ENCODE peak calls at places on chromosomes 3 and 15, in seven cellular contexts. Y, E, V, F, W, G and B are unnamed samples.

GRCh38 chr15:36951747-36952247 is 148.6 kb downstream of the MEIS2 start:
- DNase-seq in Y (no peak), E (peak; percentile 9), V (no peak), F (peak; percentile 84), W (no peak), G (peak; percentile 77), B (no peak)

GRCh38 chr3:36653095-36653494 is 111.3 kb downstream of the DCLK3 start:
- DNase-seq in Y (no peak), E (no peak), V (no peak), F (peak; percentile 57), W (no peak), G (peak; percentile 51), B (no peak)

GRCh38 chr15:99143655-99144610 is 39.1 kb downstream of the SYNM start:
- DNase-seq in Y (peak; percentile 18), E (no peak), V (no peak), F (peak; percentile 31), W (peak; percentile 17), G (peak; percentile 81), B (no peak)

GRCh38 chr3:133895208-133896001 is at the start of gene RAB6B:
- DNase-seq in Y (peak; percentile 64), E (peak; percentile 61), V (no peak), F (peak; percentile 20), W (peak; percentile 56), G (peak; percentile 42), B (peak; percentile 43)

GRCh38 chr3:52752045-52752660 is 18.6 kb downstream of the NEK4 start:
- DNase-seq in Y (no peak), E (no peak), V (no peak), F (peak; percentile 54), W (no peak), G (peak; percentile 41), B (no peak)

GRCh38 chr3:172592898-172593669 is 69.9 kb upstream of the TNFSF10 start:
- DNase-seq in Y (no peak), E (no peak), V (no peak), F (no peak), W (peak; percentile 2), G (no peak), B (peak; percentile 23)

GRCh38 chr3:4751057-4752051 is 227.9 kb upstream of the BHLHE40 start:
- DNase-seq in Y (no peak), E (no peak), V (no peak), F (peak; percentile 87), W (peak; percentile 17), G (peak; percentile 74), B (peak; percentile 41)

GRCh38 chr3:187740446-187741399 is 4.5 kb downstream of the BCL6 start:
- DNase-seq in Y (peak; percentile 75), E (peak; percentile 59), V (no peak), F (peak; percentile 72), W (peak; percentile 65), G (peak; percentile 77), B (peak; percentile 69)

GRCh38 chr15:91491131-91491950 is 362.2 kb upstream of the SLCO3A1 start:
- DNase-seq in Y (no peak), E (no peak), V (no peak), F (peak; percentile 54), W (peak; percentile 32), G (no peak), B (no peak)
- H2BK120ac ChIP-seq in Y (no peak overlapping the region), E (no peak overlapping the region), V (no peak overlapping the region), F (peak overlapping the region; percentile 62), W (no peak overlapping the region), G (no peak overlapping the region), B (no peak overlapping the region)

DNA sequence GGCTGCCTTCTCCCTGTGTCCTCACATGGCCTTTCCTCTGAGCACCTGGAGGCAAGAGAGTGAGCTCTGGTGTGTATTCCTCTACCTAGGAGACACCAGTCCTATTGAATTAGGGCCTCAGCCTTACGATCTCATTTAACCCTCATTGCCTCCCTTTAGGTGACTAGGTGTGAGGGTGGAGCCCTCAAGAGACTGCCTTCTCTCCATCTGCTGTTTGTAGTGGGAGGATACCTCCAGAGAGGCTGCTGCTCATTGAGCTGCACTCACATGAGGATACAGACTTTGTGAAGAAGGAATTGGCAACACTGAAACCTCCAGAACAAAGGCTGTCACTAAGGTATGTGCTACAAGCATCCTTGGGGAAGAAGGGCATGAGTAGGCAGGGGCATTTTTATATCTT is at the start of gene CCR8:
- DNase-seq in Y (no peak), E (no peak), V (no peak), F (no peak), W (peak; percentile 6), G (no peak), B (no peak)
- H2BK120ac ChIP-seq in Y (no peak within 1 kb of the TSS), E (no peak within 1 kb of the TSS), V (no peak within 1 kb of the TSS), F (no peak within 1 kb of the TSS), W (no peak within 1 kb of the TSS), G (no peak within 1 kb of the TSS), B (no peak within 1 kb of the TSS)

DNA sequence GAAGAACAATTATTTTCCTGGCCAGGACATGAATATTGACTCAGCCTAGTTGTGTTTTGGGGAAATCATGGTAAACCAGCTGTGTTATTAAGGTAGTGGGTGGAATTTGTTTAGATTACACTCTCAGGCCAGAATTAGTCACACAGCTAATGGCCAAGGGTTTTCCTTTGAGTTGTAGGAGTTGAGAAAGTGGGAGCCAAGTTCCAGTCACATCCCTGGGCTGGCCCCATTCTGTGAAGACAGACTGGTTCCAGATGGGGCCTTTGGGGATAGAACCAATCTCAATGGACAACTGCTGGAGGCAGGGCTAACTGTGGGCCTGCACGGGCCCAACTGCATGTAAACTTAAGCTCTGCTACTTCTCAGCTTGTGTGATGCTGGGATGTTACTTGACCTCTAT is 1.4 kb upstream of the RASL12 start:
- DNase-seq in Y (no peak), E (no peak), V (no peak), F (peak; percentile 99), W (no peak), G (peak; percentile 99), B (no peak)
- H2BK120ac ChIP-seq in Y (no peak overlapping the region), E (no peak overlapping the region), V (no peak overlapping the region), F (peak overlapping the region; percentile 82), W (no peak overlapping the region), G (no peak overlapping the region), B (no peak overlapping the region)

DNA sequence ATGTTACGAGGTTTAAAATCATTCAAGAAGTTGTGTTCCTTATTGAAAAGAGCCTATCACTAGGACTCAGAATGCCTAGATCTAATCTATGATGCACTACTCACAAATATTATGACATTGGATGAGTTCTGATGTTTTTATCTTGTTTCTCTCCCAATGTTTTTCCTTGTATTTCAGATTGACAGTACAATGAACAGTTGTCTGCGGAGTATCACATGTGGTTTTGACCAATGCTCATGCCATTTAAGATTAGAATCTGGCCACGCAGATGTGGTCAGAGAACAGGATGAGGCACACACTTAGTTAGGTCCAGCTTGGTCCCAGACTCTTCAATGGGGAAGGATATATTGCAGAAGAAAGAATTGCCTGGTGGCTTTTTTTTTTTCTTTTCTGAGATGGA is 25.6 kb upstream of the CCDC50 start:
- DNase-seq in Y (no peak), E (no peak), V (no peak), F (no peak), W (no peak), G (peak; percentile 66), B (no peak)
- H2BK120ac ChIP-seq in Y (no peak overlapping the region), E (no peak overlapping the region), V (no peak overlapping the region), F (no peak overlapping the region), W (no peak overlapping the region), G (no peak overlapping the region), B (no peak overlapping the region)

DNA sequence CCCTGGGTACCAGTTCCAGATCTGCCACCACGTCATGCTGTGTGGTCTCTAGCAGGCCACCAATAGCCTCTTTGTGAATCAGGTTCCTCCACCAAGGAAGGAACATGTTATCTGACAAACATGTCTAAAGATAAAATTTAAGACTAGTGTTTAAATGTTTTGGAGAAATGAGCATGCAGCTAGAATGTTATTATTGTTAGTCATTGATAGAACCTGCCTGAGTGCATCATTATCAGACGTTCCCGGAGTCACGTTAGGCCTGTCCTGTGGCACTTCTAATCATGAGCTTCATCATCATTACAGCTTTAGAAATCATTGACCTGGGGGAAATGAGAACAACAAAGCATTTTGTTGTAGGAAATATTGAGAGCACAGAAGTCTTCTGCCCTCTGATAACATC is 58.9 kb upstream of the FURIN start:
- DNase-seq in Y (no peak), E (no peak), V (no peak), F (peak; percentile 20), W (no peak), G (no peak), B (peak; percentile 56)
- H2BK120ac ChIP-seq in Y (no peak overlapping the region), E (no peak overlapping the region), V (no peak overlapping the region), F (no peak overlapping the region), W (no peak overlapping the region), G (no peak overlapping the region), B (no peak overlapping the region)

GRCh38 chr15:101440846-101441590 is 48.5 kb downstream of the PCSK6 start:
- DNase-seq in Y (no peak), E (no peak), V (no peak), F (no peak), W (no peak), G (no peak), B (no peak)

GRCh38 chr15:101441706-101442105 is 47.8 kb downstream of the PCSK6 start:
- DNase-seq in Y (no peak), E (no peak), V (no peak), F (no peak), W (no peak), G (no peak), B (no peak)

GRCh38 chr15:101444015-101444414 is 45.5 kb downstream of the PCSK6 start:
- DNase-seq in Y (no peak), E (no peak), V (no peak), F (no peak), W (no peak), G (no peak), B (no peak)

GRCh38 chr15:101439920-101440319 is 49.6 kb downstream of the PCSK6 start:
- DNase-seq in Y (no peak), E (no peak), V (no peak), F (peak; percentile 24), W (no peak), G (no peak), B (no peak)

DNA sequence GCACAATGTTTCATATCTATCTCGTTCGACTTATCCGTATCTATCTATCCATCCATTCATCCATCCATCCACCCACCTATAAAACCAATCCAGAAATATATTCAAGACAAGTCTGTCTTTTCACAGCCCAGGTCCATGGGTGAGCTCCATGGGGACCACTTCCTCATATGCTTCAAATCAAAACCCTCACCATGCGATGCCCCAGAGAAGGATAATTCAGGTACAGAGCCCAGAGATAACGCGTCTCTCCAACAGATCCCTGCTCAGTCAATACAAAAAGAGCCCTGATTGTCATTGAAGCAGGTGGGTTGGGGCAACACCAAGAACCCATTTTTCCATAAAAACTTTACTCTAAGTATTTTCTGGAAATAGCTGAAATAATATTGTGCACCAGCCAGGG is 47.2 kb downstream of the PCSK6 start:
- DNase-seq in Y (no peak), E (no peak), V (no peak), F (no peak), W (no peak), G (no peak), B (no peak)
- H2BK120ac ChIP-seq in Y (no peak overlapping the region), E (no peak overlapping the region), V (no peak overlapping the region), F (no peak overlapping the region), W (no peak overlapping the region), G (no peak overlapping the region), B (no peak overlapping the region)